ENCODE peak calls at places on chromosomes 7 and 10, in six cellular contexts. I is IMR-90, F is endodermal cell, D is MM.1S, K is psoas muscle, H is aorta. B is an unnamed sample.

GRCh38 chr10:15313034-15313433 is 58.1 kb downstream of the FAM171A1 start:
- DNase-seq in I (no peak), F (no peak), D (no peak), K (no peak), H (no peak), B (peak; percentile 53)

GRCh38 chr7:30335763-30336487 is 51.5 kb downstream of the ZNRF2 start:
- DNase-seq in I (peak; percentile 25), F (no peak), D (no peak), K (no peak), H (no peak), B (no peak)

GRCh38 chr7:105224884-105225651 is 163.7 kb downstream of the SRPK2 start:
- DNase-seq in I (peak; percentile 95), F (no peak), D (peak; percentile 56), K (no peak), H (no peak), B (peak; percentile 87)

GRCh38 chr7:17444673-17445072 is 146.2 kb downstream of the AHR start:
- DNase-seq in I (peak; percentile 34), F (no peak), D (no peak), K (no peak), H (no peak), B (peak; percentile 54)

GRCh38 chr10:71999360-72000072 is 35.3 kb downstream of the CHST3 start:
- DNase-seq in I (peak; percentile 73), F (peak; percentile 63), D (no peak), K (peak; percentile 89), H (peak; percentile 90), B (peak; percentile 83)

GRCh38 chr10:98745645-98746044 is 298.9 kb upstream of the HPS1 start:
- DNase-seq in I (no peak), F (no peak), D (peak; percentile 21), K (no peak), H (no peak), B (no peak)

GRCh38 chr7:37964196-37964595 is 43.8 kb downstream of the EPDR1 start:
- DNase-seq in I (no peak), F (no peak), D (no peak), K (no peak), H (no peak), B (no peak)

GRCh38 chr10:66629976-66630375 is 295.9 kb upstream of the LRRTM3 start:
- DNase-seq in I (peak; percentile 3), F (no peak), D (no peak), K (no peak), H (no peak), B (no peak)

GRCh38 chr10:69413221-69413865 is 3.4 kb downstream of the TACR2 start:
- DNase-seq in I (peak; percentile 70), F (peak; percentile 92), D (no peak), K (peak; percentile 80), H (peak; percentile 86), B (peak; percentile 81)

GRCh38 chr7:29045258-29046095 is 87.3 kb upstream of the TRIL start:
- DNase-seq in I (no peak), F (no peak), D (no peak), K (no peak), H (no peak), B (no peak)

GRCh38 chr10:92753865-92754264 is 64.1 kb downstream of the HHEX start:
- DNase-seq in I (no peak), F (no peak), D (no peak), K (no peak), H (no peak), B (no peak)

GRCh38 chr7:95688931-95689453 is 83.4 kb upstream of the DYNC1I1 start:
- DNase-seq in I (peak; percentile 1), F (no peak), D (no peak), K (peak; percentile 64), H (no peak), B (no peak)

GRCh38 chr7:93160410-93160809 is 12.2 kb upstream of the SAMD9L start:
- DNase-seq in I (peak; percentile 30), F (no peak), D (no peak), K (no peak), H (no peak), B (peak; percentile 21)

GRCh38 chr10:94299417-94299816 is 63.3 kb downstream of the NOC3L start:
- DNase-seq in I (peak; percentile 48), F (no peak), D (peak; percentile 77), K (no peak), H (no peak), B (peak; percentile 79)

GRCh38 chr10:16481052-16481728 is 40.5 kb downstream of the C1QL3 start:
- DNase-seq in I (no peak), F (no peak), D (no peak), K (no peak), H (no peak), B (peak; percentile 24)

DNA sequence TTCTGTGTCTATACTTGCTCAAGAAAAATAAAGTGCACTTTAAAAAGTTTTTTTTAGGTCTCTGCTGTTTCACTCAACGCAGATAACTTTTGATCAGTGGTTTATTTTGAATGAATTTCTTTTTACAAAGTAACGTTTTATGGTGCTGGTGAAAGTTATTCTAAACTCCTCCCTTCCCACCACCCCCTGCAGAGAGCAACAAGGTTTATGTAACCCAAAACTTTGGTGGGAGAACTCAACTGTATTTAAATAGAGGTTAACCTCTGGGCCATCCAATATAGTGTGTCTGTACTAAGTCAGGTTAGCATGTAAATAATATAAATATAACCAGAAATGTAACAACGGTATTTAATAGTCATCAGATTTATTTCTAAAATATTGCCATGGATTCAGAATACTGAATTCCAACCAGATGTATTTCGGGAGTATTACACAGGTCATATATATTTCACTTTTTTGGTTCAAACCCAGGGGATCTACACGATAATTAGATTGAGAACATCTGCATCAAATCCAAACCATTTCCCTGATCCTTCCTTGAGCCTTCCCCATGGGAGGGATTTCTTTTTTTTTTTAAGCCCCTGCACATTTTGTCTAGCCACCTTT is 3.9 kb upstream of the CUX1 start:
- DNase-seq in I (no peak), F (no peak), D (no peak), K (no peak), H (no peak), B (no peak)
- H3K4me3 ChIP-seq in I (peak overlapping the region; percentile 68), F (peak overlapping the region; percentile 5), D (no peak overlapping the region), K (peak overlapping the region; percentile 82), H (peak overlapping the region; percentile 100), B (peak overlapping the region; percentile 73)

DNA sequence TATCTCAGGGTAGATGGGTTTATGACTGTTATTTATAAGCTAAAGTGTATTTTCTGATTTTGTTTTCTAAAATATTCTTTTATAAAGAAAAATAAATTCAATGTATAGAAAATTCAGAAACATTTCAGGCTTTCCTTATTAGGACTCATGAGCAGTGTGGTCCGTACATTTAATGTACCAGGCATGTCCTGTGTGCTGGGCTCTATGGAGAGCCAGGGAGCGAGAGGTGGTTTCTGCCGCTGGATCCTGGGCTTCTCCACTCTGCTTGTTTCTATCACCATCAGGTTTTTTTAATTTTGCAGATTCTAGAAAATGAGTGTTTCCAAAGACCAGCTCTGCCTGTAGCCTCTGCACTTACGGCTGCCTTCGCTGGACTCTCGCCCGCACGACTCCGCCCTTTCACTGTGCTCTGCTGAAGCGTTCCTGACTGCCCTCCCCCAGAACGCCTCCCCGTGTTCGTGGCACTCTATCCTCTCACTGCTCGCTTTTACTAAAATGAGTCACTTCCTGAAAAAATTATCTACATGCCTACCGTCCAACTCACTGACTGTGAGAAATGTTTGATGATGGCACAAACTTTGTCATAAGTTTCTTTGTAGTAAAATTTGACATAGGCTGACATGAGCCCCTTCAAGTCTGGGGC is 188.5 kb downstream of the ZMYND11 start:
- DNase-seq in I (peak; percentile 97), F (no peak), D (no peak), K (peak; percentile 81), H (peak; percentile 97), B (peak; percentile 97)
- H3K4me3 ChIP-seq in I (peak overlapping the region; percentile 28), F (no peak overlapping the region), D (no peak overlapping the region), K (no peak overlapping the region), H (no peak overlapping the region), B (peak overlapping the region; percentile 49)

DNA sequence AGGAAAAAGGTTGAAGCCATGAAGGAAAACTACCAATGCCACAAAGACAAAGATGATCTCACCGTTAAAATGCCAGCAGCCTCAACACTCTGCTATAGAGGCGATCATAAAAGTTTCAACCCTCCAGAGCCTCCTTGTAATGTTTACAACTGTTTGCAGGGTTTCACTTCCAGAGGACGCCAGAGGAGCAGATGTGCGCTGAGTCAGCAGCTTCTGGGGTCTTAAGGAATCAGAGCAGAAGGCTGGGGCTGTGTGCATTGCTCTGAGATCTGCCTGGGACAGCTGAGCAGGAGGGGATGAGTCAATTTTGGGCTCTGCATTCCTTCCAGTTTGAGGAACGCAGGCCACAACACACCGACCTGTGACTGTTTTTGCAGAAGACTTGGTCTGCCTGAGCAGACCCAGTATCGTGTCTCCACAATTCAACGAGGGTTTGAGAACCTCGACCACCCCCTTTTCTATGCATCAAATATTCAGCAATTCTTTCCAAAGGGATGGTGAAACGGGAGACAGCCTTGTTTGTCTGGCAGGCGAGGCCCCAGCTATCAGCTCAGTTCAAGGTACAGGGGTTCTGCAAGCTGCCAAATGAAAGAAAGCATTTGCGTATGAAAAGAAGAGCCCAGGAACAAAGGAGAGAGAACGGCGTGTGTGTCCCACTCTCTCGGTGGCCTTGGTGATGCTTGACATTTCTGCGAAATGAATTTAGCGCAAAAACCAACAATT is 98.1 kb downstream of the TMEM130 start:
- DNase-seq in I (peak; percentile 78), F (peak; percentile 77), D (peak; percentile 69), K (no peak), H (no peak), B (peak; percentile 39)
- H3K4me3 ChIP-seq in I (no peak overlapping the region), F (no peak overlapping the region), D (no peak overlapping the region), K (no peak overlapping the region), H (no peak overlapping the region), B (no peak overlapping the region)

GRCh38 chr10:43440782-43441134 is 3.8 kb downstream of the ZNF487 start:
- DNase-seq in I (no peak), F (no peak), D (no peak), K (no peak), H (no peak), B (no peak)
- H3K4me3 ChIP-seq in I (no peak overlapping the region), F (no peak overlapping the region), D (no peak overlapping the region), K (no peak overlapping the region), H (no peak overlapping the region), B (no peak overlapping the region)

DNA sequence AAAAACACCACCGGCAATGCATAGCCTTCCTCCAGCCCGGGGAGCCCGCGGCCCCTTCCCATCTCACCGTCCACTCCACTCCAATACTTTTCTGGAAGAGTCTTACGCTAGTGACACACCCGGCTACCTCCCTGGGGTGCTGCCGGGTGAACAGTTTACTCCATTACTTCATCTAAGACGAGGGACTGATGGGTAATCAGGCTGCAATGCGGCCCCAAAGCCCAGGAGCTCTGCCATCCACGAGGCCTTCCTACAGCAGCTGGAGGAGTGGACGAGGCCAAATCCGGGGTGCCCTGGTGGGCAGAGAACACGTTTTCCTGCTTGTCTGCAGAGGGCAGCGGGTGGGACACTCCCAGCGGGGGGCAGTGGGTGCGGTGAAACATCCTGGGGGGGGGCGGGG is 356.2 kb upstream of the SHH start:
- DNase-seq in I (no peak), F (peak; percentile 39), D (no peak), K (no peak), H (no peak), B (no peak)
- H3K4me3 ChIP-seq in I (no peak overlapping the region), F (no peak overlapping the region), D (no peak overlapping the region), K (no peak overlapping the region), H (no peak overlapping the region), B (no peak overlapping the region)

DNA sequence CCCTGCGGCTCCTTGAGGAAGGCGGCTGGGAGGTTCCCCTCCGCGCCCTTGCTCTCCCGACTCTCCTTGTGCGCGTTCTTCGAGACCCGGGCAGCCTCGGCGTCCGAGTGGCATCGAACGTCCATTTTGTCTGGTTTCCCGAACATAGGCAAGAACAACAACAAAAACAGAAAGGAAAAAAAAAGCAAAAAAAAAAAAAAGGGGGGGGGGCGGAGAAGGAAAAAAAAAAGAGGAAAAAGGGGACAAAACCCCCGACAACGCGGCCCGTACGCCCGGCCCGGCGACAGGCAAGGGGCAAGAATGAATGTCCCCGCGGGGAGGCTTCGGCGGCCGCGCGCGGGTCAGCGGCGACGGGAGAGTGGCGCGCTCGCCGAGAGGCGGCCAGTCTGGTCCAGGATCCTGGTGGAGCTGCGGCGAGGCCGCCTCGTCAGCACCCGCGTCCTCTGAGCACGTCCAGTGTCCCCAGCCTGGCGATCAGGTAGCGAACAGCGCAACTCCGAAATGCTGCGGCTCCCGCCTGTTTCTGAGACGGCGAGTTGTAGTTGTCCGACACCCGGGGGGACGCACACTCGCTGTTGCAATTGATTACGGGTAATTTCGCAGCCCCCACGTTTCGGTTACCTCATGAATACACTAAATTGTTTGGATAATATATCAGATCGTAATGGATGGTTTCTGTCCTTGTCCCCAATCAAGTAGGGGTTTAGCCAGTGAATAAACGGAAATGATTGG is at the start of gene VAX1:
- DNase-seq in I (no peak), F (peak; percentile 82), D (no peak), K (no peak), H (no peak), B (no peak)
- H3K4me3 ChIP-seq in I (no peak within 1 kb of the TSS), F (peak within 1 kb of the TSS; percentile 71), D (no peak within 1 kb of the TSS), K (peak within 1 kb of the TSS; percentile 56), H (peak within 1 kb of the TSS; percentile 21), B (peak within 1 kb of the TSS; percentile 17)

B was measured in fibroblast of the aortic adventitia.